ENCODE peak calls at places on chromosomes 2 and 18, in six cellular contexts. One of them, this sample, is unnamed.

GRCh38 chr18:8529609-8530008 is 79.6 kb upstream of the RAB12 start:
- DNase-seq in fibroblast of the aortic adventitia: no peak
- DNase-seq in astrocyte of the spinal cord: no peak
- DNase-seq in psoas muscle: no peak
- DNase-seq in coronary artery: no peak
- DNase-seq in tibial artery: peak; percentile 45
- DNase-seq in this sample: no peak

GRCh38 chr2:240662681-240663080 is 20.0 kb downstream of the AQP12B start:
- DNase-seq in tibial artery: no peak
- DNase-seq in coronary artery: no peak
- DNase-seq in psoas muscle: no peak
- DNase-seq in fibroblast of the aortic adventitia: no peak
- DNase-seq in astrocyte of the spinal cord: peak; percentile 26
- DNase-seq in this sample: peak; percentile 62

GRCh38 chr2:73133566-73134227 is 20.9 kb upstream of the RAB11FIP5 start:
- DNase-seq in psoas muscle: no peak
- DNase-seq in tibial artery: no peak
- DNase-seq in coronary artery: no peak
- DNase-seq in astrocyte of the spinal cord: no peak
- DNase-seq in fibroblast of the aortic adventitia: no peak
- DNase-seq in this sample: no peak

GRCh38 chr2:43265006-43265770 is 38.8 kb upstream of the ZFP36L2 start:
- DNase-seq in psoas muscle: peak; percentile 79
- DNase-seq in fibroblast of the aortic adventitia: peak; percentile 85
- DNase-seq in astrocyte of the spinal cord: peak; percentile 63
- DNase-seq in tibial artery: peak; percentile 83
- DNase-seq in coronary artery: no peak
- DNase-seq in this sample: peak; percentile 56

GRCh38 chr18:57273194-57273593 is 79.2 kb upstream of the ST8SIA3 start:
- DNase-seq in astrocyte of the spinal cord: no peak
- DNase-seq in fibroblast of the aortic adventitia: no peak
- DNase-seq in tibial artery: no peak
- DNase-seq in psoas muscle: no peak
- DNase-seq in coronary artery: no peak
- DNase-seq in this sample: no peak

GRCh38 chr18:47756364-47757016 is 174.0 kb downstream of the SMAD2 start:
- DNase-seq in psoas muscle: peak; percentile 63
- DNase-seq in astrocyte of the spinal cord: peak; percentile 44
- DNase-seq in coronary artery: no peak
- DNase-seq in fibroblast of the aortic adventitia: peak; percentile 44
- DNase-seq in tibial artery: no peak
- DNase-seq in this sample: peak; percentile 73

GRCh38 chr2:224145751-224146355 is 106.8 kb upstream of the SERPINE2 start:
- DNase-seq in astrocyte of the spinal cord: peak; percentile 93
- DNase-seq in coronary artery: no peak
- DNase-seq in psoas muscle: no peak
- DNase-seq in tibial artery: no peak
- DNase-seq in fibroblast of the aortic adventitia: peak; percentile 91
- DNase-seq in this sample: peak; percentile 94

GRCh38 chr2:109736177-109736827 is 57.8 kb upstream of the RGPD5 start:
- DNase-seq in fibroblast of the aortic adventitia: peak; percentile 81
- DNase-seq in astrocyte of the spinal cord: peak; percentile 73
- DNase-seq in coronary artery: no peak
- DNase-seq in tibial artery: peak; percentile 75
- DNase-seq in psoas muscle: no peak
- DNase-seq in this sample: peak; percentile 84

GRCh38 chr18:28411806-28412205 is 234.9 kb upstream of the CDH2 start:
- DNase-seq in coronary artery: no peak
- DNase-seq in tibial artery: peak; percentile 74
- DNase-seq in astrocyte of the spinal cord: peak; percentile 78
- DNase-seq in fibroblast of the aortic adventitia: peak; percentile 86
- DNase-seq in psoas muscle: no peak
- DNase-seq in this sample: peak; percentile 11

GRCh38 chr2:162677476-162677875 is 161.1 kb downstream of the KCNH7 start:
- DNase-seq in psoas muscle: no peak
- DNase-seq in astrocyte of the spinal cord: peak; percentile 73
- DNase-seq in coronary artery: no peak
- DNase-seq in tibial artery: no peak
- DNase-seq in fibroblast of the aortic adventitia: no peak
- DNase-seq in this sample: peak; percentile 75

GRCh38 chr2:113240915-113241911 is 37.5 kb downstream of the PAX8 start:
- DNase-seq in astrocyte of the spinal cord: peak; percentile 98
- DNase-seq in coronary artery: peak; percentile 94
- DNase-seq in fibroblast of the aortic adventitia: peak; percentile 98
- DNase-seq in psoas muscle: peak; percentile 83
- DNase-seq in tibial artery: peak; percentile 93
- DNase-seq in this sample: peak; percentile 95

GRCh38 chr2:37164757-37165156 is 8.0 kb upstream of the EIF2AK2 start:
- DNase-seq in tibial artery: no peak
- DNase-seq in fibroblast of the aortic adventitia: no peak
- DNase-seq in coronary artery: no peak
- DNase-seq in psoas muscle: no peak
- DNase-seq in astrocyte of the spinal cord: no peak
- DNase-seq in this sample: no peak

GRCh38 chr2:173962036-173962435 is 3.1 kb downstream of the SP3 start:
- DNase-seq in psoas muscle: no peak
- DNase-seq in coronary artery: no peak
- DNase-seq in tibial artery: no peak
- DNase-seq in astrocyte of the spinal cord: no peak
- DNase-seq in fibroblast of the aortic adventitia: no peak
- DNase-seq in this sample: peak; percentile 41

GRCh38 chr2:160613466-160614153 is 120.0 kb upstream of the RBMS1 start:
- DNase-seq in astrocyte of the spinal cord: peak; percentile 88
- DNase-seq in tibial artery: no peak
- DNase-seq in coronary artery: no peak
- DNase-seq in fibroblast of the aortic adventitia: peak; percentile 77
- DNase-seq in psoas muscle: no peak
- DNase-seq in this sample: peak; percentile 75

GRCh38 chr2:178306351-178307073 is 112.2 kb downstream of the OSBPL6 start:
- DNase-seq in coronary artery: no peak
- DNase-seq in fibroblast of the aortic adventitia: peak; percentile 54
- DNase-seq in tibial artery: no peak
- DNase-seq in astrocyte of the spinal cord: peak; percentile 14
- DNase-seq in psoas muscle: no peak
- DNase-seq in this sample: peak; percentile 68

GRCh38 chr2:44642123-44642857 is 280.5 kb downstream of the CAMKMT start:
- DNase-seq in fibroblast of the aortic adventitia: no peak
- DNase-seq in tibial artery: no peak
- DNase-seq in astrocyte of the spinal cord: no peak
- DNase-seq in psoas muscle: no peak
- DNase-seq in coronary artery: no peak
- DNase-seq in this sample: no peak

GRCh38 chr2:223959688-223960087 is 2.4 kb downstream of the MRPL44 start:
- DNase-seq in astrocyte of the spinal cord: peak; percentile 59
- DNase-seq in coronary artery: no peak
- DNase-seq in fibroblast of the aortic adventitia: peak; percentile 59
- DNase-seq in psoas muscle: no peak
- DNase-seq in tibial artery: no peak
- DNase-seq in this sample: peak; percentile 72

GRCh38 chr2:70161069-70161534 is 29.7 kb downstream of the C2orf42 start:
- DNase-seq in fibroblast of the aortic adventitia: no peak
- DNase-seq in tibial artery: no peak
- DNase-seq in psoas muscle: no peak
- DNase-seq in astrocyte of the spinal cord: no peak
- DNase-seq in coronary artery: no peak
- DNase-seq in this sample: peak; percentile 10

GRCh38 chr2:38245114-38245641 is 131.9 kb downstream of the ATL2 start:
- DNase-seq in fibroblast of the aortic adventitia: no peak
- DNase-seq in psoas muscle: no peak
- DNase-seq in coronary artery: no peak
- DNase-seq in tibial artery: no peak
- DNase-seq in astrocyte of the spinal cord: no peak
- DNase-seq in this sample: no peak

GRCh38 chr18:55856191-55856590 is 268.2 kb upstream of the TCF4 start:
- DNase-seq in astrocyte of the spinal cord: peak; percentile 82
- DNase-seq in tibial artery: no peak
- DNase-seq in fibroblast of the aortic adventitia: peak; percentile 94
- DNase-seq in coronary artery: no peak
- DNase-seq in psoas muscle: no peak
- DNase-seq in this sample: peak; percentile 59

GRCh38 chr2:71901466-71901865 is 246.2 kb downstream of the CYP26B1 start:
- DNase-seq in tibial artery: no peak
- DNase-seq in astrocyte of the spinal cord: no peak
- DNase-seq in psoas muscle: no peak
- DNase-seq in fibroblast of the aortic adventitia: no peak
- DNase-seq in coronary artery: no peak
- DNase-seq in this sample: no peak

GRCh38 chr2:53403836-53404413 is 363.7 kb upstream of the CHAC2 start:
- DNase-seq in coronary artery: no peak
- DNase-seq in fibroblast of the aortic adventitia: peak; percentile 63
- DNase-seq in psoas muscle: no peak
- DNase-seq in tibial artery: no peak
- DNase-seq in astrocyte of the spinal cord: peak; percentile 49
- DNase-seq in this sample: peak; percentile 63

GRCh38 chr2:184685999-184686841 is 87.9 kb downstream of the ZNF804A start:
- DNase-seq in astrocyte of the spinal cord: peak; percentile 5
- DNase-seq in coronary artery: no peak
- DNase-seq in tibial artery: no peak
- DNase-seq in psoas muscle: no peak
- DNase-seq in fibroblast of the aortic adventitia: peak; percentile 73
- DNase-seq in this sample: peak; percentile 17

GRCh38 chr2:119387381-119388129 is 20.8 kb downstream of the DBI start:
- DNase-seq in psoas muscle: peak; percentile 74
- DNase-seq in astrocyte of the spinal cord: peak; percentile 69
- DNase-seq in coronary artery: no peak
- DNase-seq in fibroblast of the aortic adventitia: peak; percentile 92
- DNase-seq in tibial artery: peak; percentile 80
- DNase-seq in this sample: peak; percentile 91

GRCh38 chr2:180184506-180184905 is 177.4 kb upstream of the CWC22 start:
- DNase-seq in coronary artery: no peak
- DNase-seq in psoas muscle: no peak
- DNase-seq in fibroblast of the aortic adventitia: peak; percentile 25
- DNase-seq in tibial artery: no peak
- DNase-seq in astrocyte of the spinal cord: peak; percentile 22
- DNase-seq in this sample: peak; percentile 72

GRCh38 chr2:16326736-16327300 is 338.8 kb downstream of the CYRIA start:
- DNase-seq in tibial artery: no peak
- DNase-seq in psoas muscle: no peak
- DNase-seq in astrocyte of the spinal cord: no peak
- DNase-seq in coronary artery: no peak
- DNase-seq in fibroblast of the aortic adventitia: no peak
- DNase-seq in this sample: no peak

GRCh38 chr2:95664086-95664441 is 72.3 kb downstream of the TRIM43 start:
- DNase-seq in coronary artery: no peak
- DNase-seq in astrocyte of the spinal cord: no peak
- DNase-seq in tibial artery: no peak
- DNase-seq in fibroblast of the aortic adventitia: no peak
- DNase-seq in psoas muscle: no peak
- DNase-seq in this sample: no peak

GRCh38 chr2:74031203-74031602 is 46.5 kb downstream of the TET3 start:
- DNase-seq in fibroblast of the aortic adventitia: no peak
- DNase-seq in coronary artery: no peak
- DNase-seq in psoas muscle: no peak
- DNase-seq in astrocyte of the spinal cord: no peak
- DNase-seq in tibial artery: no peak
- DNase-seq in this sample: no peak

GRCh38 chr2:47089083-47089464 is 66.0 kb downstream of the STPG4 start:
- DNase-seq in coronary artery: no peak
- DNase-seq in psoas muscle: no peak
- DNase-seq in fibroblast of the aortic adventitia: peak; percentile 53
- DNase-seq in astrocyte of the spinal cord: peak; percentile 59
- DNase-seq in tibial artery: no peak
- DNase-seq in this sample: peak; percentile 78

GRCh38 chr18:57480724-57481123 is 45.5 kb downstream of the ONECUT2 start:
- DNase-seq in coronary artery: no peak
- DNase-seq in psoas muscle: no peak
- DNase-seq in tibial artery: no peak
- DNase-seq in astrocyte of the spinal cord: no peak
- DNase-seq in fibroblast of the aortic adventitia: no peak
- DNase-seq in this sample: no peak

GRCh38 chr2:239159476-239159911 is 241.3 kb downstream of the HDAC4 start:
- DNase-seq in fibroblast of the aortic adventitia: no peak
- DNase-seq in psoas muscle: peak; percentile 38
- DNase-seq in coronary artery: peak; percentile 56
- DNase-seq in tibial artery: peak; percentile 50
- DNase-seq in astrocyte of the spinal cord: no peak
- DNase-seq in this sample: no peak

DNA sequence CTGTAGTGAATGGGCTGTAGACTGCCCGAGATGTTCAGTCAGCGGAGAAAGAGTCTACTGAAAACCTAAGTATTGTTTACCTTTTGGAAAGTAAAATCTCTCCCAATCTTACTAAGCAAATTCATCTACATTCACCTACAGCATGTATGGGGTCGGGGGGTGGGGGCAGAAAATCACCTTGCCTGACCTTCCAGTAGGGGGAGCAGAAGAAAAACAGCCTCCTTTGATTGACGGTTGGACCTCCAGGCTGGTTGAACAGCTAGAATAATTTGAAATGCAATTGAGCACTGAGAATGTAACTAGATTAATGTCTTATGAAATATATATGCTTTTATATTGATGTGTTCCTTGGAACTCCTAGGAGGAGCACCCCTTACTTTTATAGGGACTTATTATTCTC is 10.0 kb downstream of the LRATD1 start:
- DNase-seq in tibial artery: no peak
- DNase-seq in coronary artery: no peak
- DNase-seq in fibroblast of the aortic adventitia: no peak
- DNase-seq in psoas muscle: no peak
- DNase-seq in astrocyte of the spinal cord: no peak
- DNase-seq in this sample: no peak
- TF ChIP-seq CTCF in tibial artery: no peak
- TF ChIP-seq CTCF in coronary artery: no peak
- TF ChIP-seq CTCF in fibroblast of the aortic adventitia: no peak
- TF ChIP-seq CTCF in psoas muscle: no peak
- TF ChIP-seq CTCF in astrocyte of the spinal cord: peak; percentile 8
- TF ChIP-seq CTCF in this sample: no peak

GRCh38 chr2:234377761-234378341 is 119.0 kb downstream of the ARL4C start:
- DNase-seq in psoas muscle: no peak
- DNase-seq in astrocyte of the spinal cord: peak; percentile 92
- DNase-seq in tibial artery: no peak
- DNase-seq in fibroblast of the aortic adventitia: peak; percentile 93
- DNase-seq in coronary artery: no peak
- DNase-seq in this sample: peak; percentile 71
- H3K4me3 ChIP-seq in psoas muscle: no peak overlapping the region
- H3K4me3 ChIP-seq in astrocyte of the spinal cord: peak overlapping the region; percentile 1
- H3K4me3 ChIP-seq in tibial artery: no peak overlapping the region
- H3K4me3 ChIP-seq in fibroblast of the aortic adventitia: peak overlapping the region; percentile 15
- H3K4me3 ChIP-seq in coronary artery: no peak overlapping the region
- H3K4me3 ChIP-seq in this sample: no peak overlapping the region

DNA sequence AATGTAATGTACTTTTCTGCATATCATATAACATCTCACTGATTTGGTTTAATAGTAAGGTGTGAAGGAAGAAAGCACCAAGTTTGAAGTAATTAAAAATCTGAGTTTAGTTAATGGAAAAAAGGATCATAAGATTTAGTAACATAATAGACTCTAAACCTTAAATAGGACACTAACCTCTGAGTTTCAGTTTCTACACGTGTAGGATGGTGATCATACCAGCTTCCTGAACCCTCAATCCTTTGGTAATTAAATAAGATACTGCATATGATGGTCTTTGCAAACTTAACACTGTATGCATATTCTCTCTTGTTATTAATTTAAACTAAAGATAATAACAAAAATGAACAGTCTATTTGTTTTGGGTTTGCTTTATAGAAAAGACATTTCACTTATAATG is 216.8 kb downstream of the NUP35 start:
- DNase-seq in astrocyte of the spinal cord: no peak
- DNase-seq in coronary artery: no peak
- DNase-seq in tibial artery: no peak
- DNase-seq in fibroblast of the aortic adventitia: no peak
- DNase-seq in psoas muscle: no peak
- DNase-seq in this sample: no peak
- TF ChIP-seq CTCF in astrocyte of the spinal cord: no peak
- TF ChIP-seq CTCF in coronary artery: no peak
- TF ChIP-seq CTCF in tibial artery: no peak
- TF ChIP-seq CTCF in fibroblast of the aortic adventitia: no peak
- TF ChIP-seq CTCF in psoas muscle: no peak
- TF ChIP-seq CTCF in this sample: no peak

GRCh38 chr2:11132036-11132671 is 23.1 kb upstream of the SLC66A3 start:
- DNase-seq in psoas muscle: no peak
- DNase-seq in astrocyte of the spinal cord: no peak
- DNase-seq in coronary artery: no peak
- DNase-seq in tibial artery: no peak
- DNase-seq in fibroblast of the aortic adventitia: no peak
- DNase-seq in this sample: no peak
- H3K4me3 ChIP-seq in psoas muscle: peak overlapping the region; percentile 63
- H3K4me3 ChIP-seq in astrocyte of the spinal cord: no peak overlapping the region
- H3K4me3 ChIP-seq in coronary artery: peak overlapping the region; percentile 83
- H3K4me3 ChIP-seq in tibial artery: peak overlapping the region; percentile 57
- H3K4me3 ChIP-seq in fibroblast of the aortic adventitia: no peak overlapping the region
- H3K4me3 ChIP-seq in this sample: no peak overlapping the region

This sample was measured in choroid plexus epithelial cell.